ENCODE peak calls at places on chromosome 3, in eight cellular contexts. V is K562, G is OCI-LY7, H is left ventricle myocardium inferior, P is esophagus muscularis mucosa, Y is mucosa of descending colon, M is cardiac muscle cell, I is left lung. Z is an unnamed sample.

GRCh38 chr3:119349353-119349752 is 55.2 kb downstream of the ARHGAP31 start:
- DNase-seq in H (no peak), M (no peak), V (no peak), P (no peak), G (no peak), I (no peak), Y (no peak), Z (no peak)

GRCh38 chr3:148992027-148992634 is 791 bp downstream of the GYG1 start:
- DNase-seq in M (peak; percentile 81), V (no peak), Y (peak; percentile 70), G (peak; percentile 61), P (no peak), I (no peak), H (peak; percentile 57), Z (peak; percentile 90)

GRCh38 chr3:25547103-25547502 is 117.6 kb downstream of the TOP2B start:
- DNase-seq in I (no peak), M (no peak), P (no peak), G (no peak), H (no peak), V (no peak), Y (no peak), Z (no peak)

GRCh38 chr3:64176461-64176996 is 48.7 kb downstream of the PRICKLE2 start:
- DNase-seq in Y (no peak), M (no peak), G (no peak), P (peak; percentile 47), I (no peak), H (no peak), V (no peak), Z (no peak)

GRCh38 chr3:111277226-111277625 is 205.6 kb downstream of the NECTIN3 start:
- DNase-seq in P (no peak), V (no peak), M (peak; percentile 38), H (no peak), Y (no peak), I (no peak), G (no peak), Z (no peak)

GRCh38 chr3:66404903-66405700 is 95.7 kb downstream of the LRIG1 start:
- DNase-seq in G (no peak), V (no peak), M (no peak), Y (no peak), P (no peak), I (peak; percentile 49), H (no peak), Z (no peak)

GRCh38 chr3:140198242-140198641 is 263.3 kb downstream of the CLSTN2 start:
- DNase-seq in Y (no peak), H (no peak), P (peak; percentile 74), I (no peak), M (no peak), V (no peak), G (no peak), Z (no peak)

GRCh38 chr3:101117473-101117872 is 124.3 kb upstream of the ABI3BP start:
- DNase-seq in Y (no peak), G (no peak), M (no peak), I (no peak), V (no peak), P (no peak), H (no peak), Z (no peak)

GRCh38 chr3:140768921-140769320 is 91.1 kb downstream of the TRIM42 start:
- DNase-seq in M (no peak), G (no peak), V (no peak), Y (no peak), I (no peak), P (no peak), H (no peak), Z (no peak)

GRCh38 chr3:146110156-146110555 is 50.8 kb downstream of the PLOD2 start:
- DNase-seq in H (no peak), I (no peak), M (no peak), G (no peak), V (no peak), Y (no peak), P (no peak), Z (no peak)

GRCh38 chr3:19885468-19885867 is 48.5 kb downstream of the EFHB start:
- DNase-seq in M (peak; percentile 72), G (peak; percentile 56), I (no peak), P (no peak), H (no peak), V (peak; percentile 65), Y (no peak), Z (no peak)

GRCh38 chr3:126083511-126083912 is 412 bp downstream of the SLC41A3 start:
- DNase-seq in P (peak; percentile 92), G (peak; percentile 68), M (peak; percentile 77), Y (peak; percentile 80), I (no peak), V (no peak), H (peak; percentile 46), Z (no peak)

GRCh38 chr3:171306631-171307030 is 153.6 kb downstream of the TNIK start:
- DNase-seq in P (no peak), V (no peak), Y (peak; percentile 39), M (no peak), I (no peak), H (peak; percentile 74), G (no peak), Z (peak; percentile 62)

GRCh38 chr3:157810924-157811718 is 295.1 kb downstream of the SHOX2 start:
- DNase-seq in G (no peak), H (no peak), V (no peak), Y (no peak), I (no peak), M (no peak), P (no peak), Z (no peak)

GRCh38 chr3:71753716-71754609 is at the start of gene GPR27:
- DNase-seq in G (no peak), H (peak; percentile 17), P (no peak), V (no peak), Y (no peak), M (peak; percentile 66), I (peak; percentile 86), Z (peak; percentile 75)

DNA sequence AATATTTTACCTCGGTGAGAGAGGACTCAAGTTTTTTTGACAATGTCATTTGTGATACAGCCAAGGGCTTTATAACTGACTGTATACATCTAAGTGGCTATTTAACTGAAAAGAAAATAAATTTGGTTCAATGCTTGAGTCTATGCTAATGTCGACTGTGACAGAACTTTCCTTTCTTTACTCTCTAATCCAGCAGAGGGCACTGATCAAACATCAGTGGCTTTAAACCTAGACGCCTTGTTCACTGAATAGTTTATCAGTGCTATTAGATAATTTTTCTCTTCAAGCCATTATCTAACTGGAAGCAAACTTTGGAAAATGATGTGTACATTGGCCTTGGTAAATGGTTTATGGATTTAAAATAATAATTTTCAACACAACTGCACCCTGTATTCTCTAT is 285.1 kb downstream of the CHL1 start:
- DNase-seq in G (peak; percentile 42), H (no peak), Y (no peak), M (no peak), P (no peak), I (no peak), V (no peak), Z (no peak)
- H3K9me3 ChIP-seq in G (no peaks in the 10 kb centered on the region), H (peaks cover 23% of the 10 kb centered on the region), Y (peaks cover 11% of the 10 kb centered on the region), M (no peaks in the 10 kb centered on the region), P (peaks cover 9% of the 10 kb centered on the region), I (peaks cover 13% of the 10 kb centered on the region), V (peaks cover 3% of the 10 kb centered on the region), Z (no peaks in the 10 kb centered on the region)

GRCh38 chr3:48564667-48565066 is 1.1 kb upstream of the UCN2 start:
- DNase-seq in H (no peak), V (no peak), M (no peak), Y (no peak), G (no peak), I (peak; percentile 68), P (no peak), Z (no peak)

GRCh38 chr3:48565186-48565585 is 1.6 kb upstream of the UCN2 start:
- DNase-seq in Y (no peak), M (no peak), P (no peak), G (no peak), H (no peak), V (no peak), I (peak; percentile 71), Z (no peak)

GRCh38 chr3:48563382-48563918 is at the start of gene UCN2:
- DNase-seq in V (no peak), M (no peak), P (no peak), G (no peak), H (no peak), Y (no peak), I (no peak), Z (no peak)

GRCh38 chr3:48562367-48563095 is 1.1 kb downstream of the UCN2 start:
- DNase-seq in P (no peak), V (no peak), Y (no peak), G (no peak), I (peak; percentile 70), M (no peak), H (no peak), Z (no peak)

GRCh38 chr3:48564022-48564421 is 441 bp upstream of the UCN2 start:
- DNase-seq in P (no peak), G (no peak), H (no peak), I (peak; percentile 88), V (no peak), Y (no peak), M (no peak), Z (no peak)
- H3K4me3 ChIP-seq in P (no peak overlapping the region), G (no peak overlapping the region), H (no peak overlapping the region), I (no peak overlapping the region), V (no peak overlapping the region), Y (no peak overlapping the region), M (no peak overlapping the region), Z (no peak overlapping the region)

DNA sequence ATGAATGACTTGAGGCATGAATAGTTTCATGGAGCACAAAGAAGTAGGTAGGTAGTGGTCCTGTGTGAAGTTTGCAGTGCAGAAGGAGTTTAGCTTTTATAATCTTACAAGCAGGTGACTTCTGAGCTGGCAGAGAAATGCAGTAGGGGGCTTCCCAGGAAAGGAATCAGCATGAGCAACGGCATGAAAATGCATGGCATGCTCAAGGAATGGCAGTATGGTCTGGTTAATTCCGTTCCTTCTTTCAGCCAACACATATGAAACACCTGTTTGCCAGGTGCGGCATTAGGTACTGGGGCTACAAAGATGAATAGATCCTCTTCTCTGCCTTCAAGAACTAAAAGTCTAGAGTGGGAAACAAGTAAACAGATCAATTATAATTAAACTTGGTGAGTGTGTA is 138.0 kb upstream of the BHLHE40 start:
- DNase-seq in V (no peak), H (no peak), Y (no peak), I (no peak), M (no peak), P (no peak), G (no peak), Z (no peak)
- H3K4me1 ChIP-seq in V (no peaks in the 10 kb centered on the region), H (no peaks in the 10 kb centered on the region), Y (no peaks in the 10 kb centered on the region), I (no peaks in the 10 kb centered on the region), M (no peaks in the 10 kb centered on the region), P (peaks cover 4% of the 10 kb centered on the region), G (no peaks in the 10 kb centered on the region), Z (no peaks in the 10 kb centered on the region)

GRCh38 chr3:6262035-6262434 is 598.9 kb upstream of the GRM7 start:
- DNase-seq in G (no peak), M (no peak), I (no peak), Y (no peak), H (no peak), P (no peak), V (no peak), Z (no peak)

GRCh38 chr3:6266135-6266534 is 594.8 kb upstream of the GRM7 start:
- DNase-seq in M (no peak), P (no peak), V (no peak), Y (no peak), G (no peak), I (no peak), H (no peak), Z (no peak)

GRCh38 chr3:6264906-6265305 is 596.0 kb upstream of the GRM7 start:
- DNase-seq in G (no peak), V (no peak), H (no peak), M (no peak), I (no peak), Y (no peak), P (no peak), Z (no peak)

GRCh38 chr3:6260551-6261191 is 600.2 kb upstream of the GRM7 start:
- DNase-seq in V (no peak), G (no peak), M (no peak), P (no peak), I (no peak), Y (no peak), H (no peak), Z (no peak)

GRCh38 chr3:6264036-6264435 is 596.9 kb upstream of the GRM7 start:
- DNase-seq in G (no peak), I (no peak), Y (no peak), M (no peak), P (no peak), H (no peak), V (no peak), Z (no peak)
- H3K9me3 ChIP-seq in G (no peaks in the 10 kb centered on the region), I (no peaks in the 10 kb centered on the region), Y (no peaks in the 10 kb centered on the region), M (no peaks in the 10 kb centered on the region), P (no peaks in the 10 kb centered on the region), H (no peaks in the 10 kb centered on the region), V (no peaks in the 10 kb centered on the region), Z (no peaks in the 10 kb centered on the region)

Z was measured in kidney.